ENCODE peak calls at places on chromosome 14, in nine cellular contexts. One of them, this sample, is unnamed.

GRCh38 chr14:60184597-60185555 is 19.7 kb upstream of the DHRS7 start:
- DNase-seq in gastrocnemius medialis: no peak
- DNase-seq in endothelial cell: no peak
- DNase-seq in uterus: no peak
- DNase-seq in CD8-positive, alpha-beta T cell: no peak
- DNase-seq in upper lobe of right lung: no peak
- DNase-seq in heart left ventricle: no peak
- DNase-seq in astrocyte: no peak
- DNase-seq in body of pancreas: no peak
- DNase-seq in this sample: no peak

GRCh38 chr14:104732355-104732804 is 8.4 kb downstream of the ADSS1 start:
- DNase-seq in gastrocnemius medialis: peak; percentile 86
- DNase-seq in CD8-positive, alpha-beta T cell: no peak
- DNase-seq in endothelial cell: no peak
- DNase-seq in astrocyte: no peak
- DNase-seq in upper lobe of right lung: peak; percentile 87
- DNase-seq in body of pancreas: peak; percentile 49
- DNase-seq in uterus: no peak
- DNase-seq in heart left ventricle: peak; percentile 96
- DNase-seq in this sample: peak; percentile 86

GRCh38 chr14:102418169-102418852 is 55.6 kb downstream of the TECPR2 start:
- DNase-seq in astrocyte: no peak
- DNase-seq in endothelial cell: no peak
- DNase-seq in heart left ventricle: no peak
- DNase-seq in upper lobe of right lung: peak; percentile 52
- DNase-seq in body of pancreas: no peak
- DNase-seq in gastrocnemius medialis: no peak
- DNase-seq in uterus: no peak
- DNase-seq in CD8-positive, alpha-beta T cell: no peak
- DNase-seq in this sample: no peak

GRCh38 chr14:105201928-105202513 is 20.9 kb upstream of the NUDT14 start:
- DNase-seq in body of pancreas: no peak
- DNase-seq in uterus: no peak
- DNase-seq in heart left ventricle: no peak
- DNase-seq in astrocyte: no peak
- DNase-seq in gastrocnemius medialis: no peak
- DNase-seq in endothelial cell: no peak
- DNase-seq in CD8-positive, alpha-beta T cell: no peak
- DNase-seq in upper lobe of right lung: no peak
- DNase-seq in this sample: no peak

GRCh38 chr14:105891221-105891602 is 364.8 kb downstream of the TMEM121 start:
- DNase-seq in heart left ventricle: no peak
- DNase-seq in upper lobe of right lung: no peak
- DNase-seq in body of pancreas: no peak
- DNase-seq in uterus: peak; percentile 9
- DNase-seq in CD8-positive, alpha-beta T cell: no peak
- DNase-seq in gastrocnemius medialis: no peak
- DNase-seq in endothelial cell: no peak
- DNase-seq in astrocyte: no peak
- DNase-seq in this sample: no peak

GRCh38 chr14:83816755-83817154 is 1713.2 kb upstream of the FLRT2 start:
- DNase-seq in uterus: no peak
- DNase-seq in heart left ventricle: no peak
- DNase-seq in body of pancreas: no peak
- DNase-seq in gastrocnemius medialis: no peak
- DNase-seq in endothelial cell: no peak
- DNase-seq in CD8-positive, alpha-beta T cell: no peak
- DNase-seq in upper lobe of right lung: no peak
- DNase-seq in astrocyte: no peak
- DNase-seq in this sample: no peak

GRCh38 chr14:22344673-22345072 is 244.4 kb downstream of the DAD1 start:
- DNase-seq in upper lobe of right lung: no peak
- DNase-seq in astrocyte: no peak
- DNase-seq in CD8-positive, alpha-beta T cell: no peak
- DNase-seq in endothelial cell: no peak
- DNase-seq in heart left ventricle: no peak
- DNase-seq in uterus: no peak
- DNase-seq in gastrocnemius medialis: no peak
- DNase-seq in body of pancreas: no peak
- DNase-seq in this sample: no peak

GRCh38 chr14:42047421-42048045 is 440.9 kb downstream of the LRFN5 start:
- DNase-seq in endothelial cell: no peak
- DNase-seq in astrocyte: peak; percentile 22
- DNase-seq in gastrocnemius medialis: no peak
- DNase-seq in body of pancreas: no peak
- DNase-seq in upper lobe of right lung: no peak
- DNase-seq in CD8-positive, alpha-beta T cell: no peak
- DNase-seq in heart left ventricle: no peak
- DNase-seq in uterus: no peak
- DNase-seq in this sample: no peak

GRCh38 chr14:66650491-66650911 is 142.6 kb downstream of the GPHN start:
- DNase-seq in endothelial cell: no peak
- DNase-seq in gastrocnemius medialis: no peak
- DNase-seq in CD8-positive, alpha-beta T cell: no peak
- DNase-seq in astrocyte: no peak
- DNase-seq in heart left ventricle: no peak
- DNase-seq in body of pancreas: no peak
- DNase-seq in upper lobe of right lung: no peak
- DNase-seq in uterus: no peak
- DNase-seq in this sample: no peak

GRCh38 chr14:68824517-68825347 is 31.9 kb upstream of the ZFP36L1 start:
- DNase-seq in astrocyte: no peak
- DNase-seq in gastrocnemius medialis: peak; percentile 33
- DNase-seq in body of pancreas: peak; percentile 89
- DNase-seq in uterus: peak; percentile 86
- DNase-seq in endothelial cell: peak; percentile 84
- DNase-seq in CD8-positive, alpha-beta T cell: no peak
- DNase-seq in upper lobe of right lung: peak; percentile 93
- DNase-seq in heart left ventricle: peak; percentile 89
- DNase-seq in this sample: peak; percentile 83

GRCh38 chr14:29712586-29712985 is 215.1 kb downstream of the PRKD1 start:
- DNase-seq in upper lobe of right lung: no peak
- DNase-seq in endothelial cell: no peak
- DNase-seq in body of pancreas: no peak
- DNase-seq in CD8-positive, alpha-beta T cell: no peak
- DNase-seq in gastrocnemius medialis: no peak
- DNase-seq in astrocyte: no peak
- DNase-seq in uterus: no peak
- DNase-seq in heart left ventricle: no peak
- DNase-seq in this sample: no peak

GRCh38 chr14:57732886-57733285 is 133.0 kb downstream of the SLC35F4 start:
- DNase-seq in heart left ventricle: no peak
- DNase-seq in astrocyte: peak; percentile 67
- DNase-seq in endothelial cell: no peak
- DNase-seq in CD8-positive, alpha-beta T cell: no peak
- DNase-seq in uterus: no peak
- DNase-seq in upper lobe of right lung: no peak
- DNase-seq in body of pancreas: peak; percentile 14
- DNase-seq in gastrocnemius medialis: no peak
- DNase-seq in this sample: no peak

GRCh38 chr14:67571275-67571990 is 28.6 kb downstream of the PIGH start:
- DNase-seq in CD8-positive, alpha-beta T cell: peak; percentile 70
- DNase-seq in body of pancreas: peak; percentile 70
- DNase-seq in uterus: peak; percentile 51
- DNase-seq in gastrocnemius medialis: peak; percentile 25
- DNase-seq in heart left ventricle: peak; percentile 63
- DNase-seq in astrocyte: peak; percentile 23
- DNase-seq in endothelial cell: peak; percentile 74
- DNase-seq in upper lobe of right lung: peak; percentile 81
- DNase-seq in this sample: peak; percentile 71

GRCh38 chr14:73784065-73784987 is 67.3 kb upstream of the PTGR2 start:
- DNase-seq in endothelial cell: no peak
- DNase-seq in CD8-positive, alpha-beta T cell: no peak
- DNase-seq in upper lobe of right lung: no peak
- DNase-seq in uterus: no peak
- DNase-seq in body of pancreas: peak; percentile 82
- DNase-seq in astrocyte: peak; percentile 55
- DNase-seq in gastrocnemius medialis: no peak
- DNase-seq in heart left ventricle: no peak
- DNase-seq in this sample: no peak

GRCh38 chr14:49907186-49907585 is 14.3 kb downstream of the ARF6 start:
- DNase-seq in CD8-positive, alpha-beta T cell: no peak
- DNase-seq in gastrocnemius medialis: no peak
- DNase-seq in upper lobe of right lung: no peak
- DNase-seq in astrocyte: no peak
- DNase-seq in body of pancreas: no peak
- DNase-seq in uterus: no peak
- DNase-seq in heart left ventricle: no peak
- DNase-seq in endothelial cell: no peak
- DNase-seq in this sample: no peak

GRCh38 chr14:103385994-103386491 is 828 bp downstream of the MARK3 start:
- DNase-seq in heart left ventricle: peak; percentile 49
- DNase-seq in upper lobe of right lung: no peak
- DNase-seq in body of pancreas: peak; percentile 43
- DNase-seq in gastrocnemius medialis: no peak
- DNase-seq in astrocyte: no peak
- DNase-seq in CD8-positive, alpha-beta T cell: peak; percentile 29
- DNase-seq in endothelial cell: peak; percentile 16
- DNase-seq in uterus: no peak
- DNase-seq in this sample: no peak

GRCh38 chr14:65044596-65044959 is 57.7 kb downstream of the MAX start:
- DNase-seq in CD8-positive, alpha-beta T cell: no peak
- DNase-seq in astrocyte: no peak
- DNase-seq in body of pancreas: peak; percentile 64
- DNase-seq in heart left ventricle: no peak
- DNase-seq in gastrocnemius medialis: no peak
- DNase-seq in upper lobe of right lung: peak; percentile 77
- DNase-seq in endothelial cell: no peak
- DNase-seq in uterus: no peak
- DNase-seq in this sample: no peak

GRCh38 chr14:39229222-39229543 is 4.5 kb upstream of the MIA2 start:
- DNase-seq in uterus: no peak
- DNase-seq in body of pancreas: no peak
- DNase-seq in heart left ventricle: no peak
- DNase-seq in gastrocnemius medialis: no peak
- DNase-seq in upper lobe of right lung: no peak
- DNase-seq in astrocyte: no peak
- DNase-seq in endothelial cell: no peak
- DNase-seq in CD8-positive, alpha-beta T cell: peak; percentile 51
- DNase-seq in this sample: no peak

GRCh38 chr14:19873178-19873577 is 1.8 kb upstream of the OR4K2 start:
- DNase-seq in astrocyte: no peak
- DNase-seq in heart left ventricle: no peak
- DNase-seq in CD8-positive, alpha-beta T cell: no peak
- DNase-seq in endothelial cell: no peak
- DNase-seq in upper lobe of right lung: no peak
- DNase-seq in body of pancreas: no peak
- DNase-seq in uterus: no peak
- DNase-seq in gastrocnemius medialis: no peak
- DNase-seq in this sample: no peak
- TF ChIP-seq CTCF in astrocyte: no peak
- TF ChIP-seq CTCF in heart left ventricle: no peak
- TF ChIP-seq CTCF in CD8-positive, alpha-beta T cell: no peak
- TF ChIP-seq CTCF in endothelial cell: no peak
- TF ChIP-seq CTCF in upper lobe of right lung: no peak
- TF ChIP-seq CTCF in body of pancreas: no peak
- TF ChIP-seq CTCF in uterus: no peak
- TF ChIP-seq CTCF in gastrocnemius medialis: no peak
- TF ChIP-seq CTCF in this sample: no peak

GRCh38 chr14:75453817-75454434 is 26.1 kb downstream of the JDP2 start:
- DNase-seq in upper lobe of right lung: no peak
- DNase-seq in body of pancreas: no peak
- DNase-seq in gastrocnemius medialis: no peak
- DNase-seq in uterus: no peak
- DNase-seq in heart left ventricle: no peak
- DNase-seq in CD8-positive, alpha-beta T cell: peak; percentile 34
- DNase-seq in astrocyte: no peak
- DNase-seq in endothelial cell: no peak
- DNase-seq in this sample: no peak
- TF ChIP-seq CTCF in upper lobe of right lung: no peak
- TF ChIP-seq CTCF in body of pancreas: no peak
- TF ChIP-seq CTCF in gastrocnemius medialis: no peak
- TF ChIP-seq CTCF in uterus: no peak
- TF ChIP-seq CTCF in heart left ventricle: no peak
- TF ChIP-seq CTCF in CD8-positive, alpha-beta T cell: peak; percentile 21
- TF ChIP-seq CTCF in astrocyte: no peak
- TF ChIP-seq CTCF in endothelial cell: no peak
- TF ChIP-seq CTCF in this sample: no peak

GRCh38 chr14:45819107-45819506 is 566.1 kb upstream of the MIS18BP1 start:
- DNase-seq in CD8-positive, alpha-beta T cell: no peak
- DNase-seq in astrocyte: no peak
- DNase-seq in heart left ventricle: no peak
- DNase-seq in endothelial cell: no peak
- DNase-seq in upper lobe of right lung: no peak
- DNase-seq in body of pancreas: no peak
- DNase-seq in gastrocnemius medialis: no peak
- DNase-seq in uterus: no peak
- DNase-seq in this sample: no peak
- TF ChIP-seq CTCF in CD8-positive, alpha-beta T cell: no peak
- TF ChIP-seq CTCF in astrocyte: no peak
- TF ChIP-seq CTCF in heart left ventricle: no peak
- TF ChIP-seq CTCF in endothelial cell: no peak
- TF ChIP-seq CTCF in upper lobe of right lung: no peak
- TF ChIP-seq CTCF in body of pancreas: no peak
- TF ChIP-seq CTCF in gastrocnemius medialis: no peak
- TF ChIP-seq CTCF in uterus: no peak
- TF ChIP-seq CTCF in this sample: no peak

GRCh38 chr14:95252219-95252618 is 67.5 kb downstream of the CLMN start:
- DNase-seq in heart left ventricle: no peak
- DNase-seq in CD8-positive, alpha-beta T cell: no peak
- DNase-seq in astrocyte: no peak
- DNase-seq in gastrocnemius medialis: no peak
- DNase-seq in body of pancreas: no peak
- DNase-seq in uterus: no peak
- DNase-seq in endothelial cell: no peak
- DNase-seq in upper lobe of right lung: no peak
- DNase-seq in this sample: no peak

GRCh38 chr14:95245334-95245733 is 74.4 kb downstream of the CLMN start:
- DNase-seq in heart left ventricle: no peak
- DNase-seq in upper lobe of right lung: no peak
- DNase-seq in endothelial cell: no peak
- DNase-seq in CD8-positive, alpha-beta T cell: no peak
- DNase-seq in gastrocnemius medialis: no peak
- DNase-seq in body of pancreas: no peak
- DNase-seq in astrocyte: no peak
- DNase-seq in uterus: no peak
- DNase-seq in this sample: no peak

GRCh38 chr14:95250936-95251335 is 68.8 kb downstream of the CLMN start:
- DNase-seq in upper lobe of right lung: no peak
- DNase-seq in heart left ventricle: no peak
- DNase-seq in endothelial cell: no peak
- DNase-seq in gastrocnemius medialis: no peak
- DNase-seq in astrocyte: no peak
- DNase-seq in body of pancreas: no peak
- DNase-seq in CD8-positive, alpha-beta T cell: no peak
- DNase-seq in uterus: no peak
- DNase-seq in this sample: no peak

GRCh38 chr14:95250126-95250824 is 69.4 kb downstream of the CLMN start:
- DNase-seq in body of pancreas: no peak
- DNase-seq in endothelial cell: no peak
- DNase-seq in heart left ventricle: no peak
- DNase-seq in CD8-positive, alpha-beta T cell: no peak
- DNase-seq in uterus: no peak
- DNase-seq in astrocyte: no peak
- DNase-seq in gastrocnemius medialis: no peak
- DNase-seq in upper lobe of right lung: no peak
- DNase-seq in this sample: no peak

DNA sequence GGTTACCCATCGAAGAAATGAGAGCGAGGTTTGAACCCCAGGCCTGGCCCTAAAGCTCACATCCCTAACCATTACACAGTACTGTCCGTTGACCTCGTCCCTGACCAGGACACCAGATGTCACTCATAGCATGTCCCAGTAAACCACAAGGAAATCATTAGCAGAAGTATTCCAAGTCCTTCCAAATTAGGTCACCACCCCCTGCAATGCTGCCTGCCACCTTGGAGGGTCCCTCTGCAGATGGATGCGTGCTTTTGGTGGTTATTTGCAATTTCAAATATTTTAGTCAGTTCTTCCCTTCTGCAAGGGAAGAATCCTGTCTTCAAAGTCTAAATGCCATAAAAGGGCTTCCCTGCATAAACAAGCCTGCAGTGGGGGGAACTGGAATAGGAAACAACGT is 71.3 kb downstream of the CLMN start:
- DNase-seq in uterus: no peak
- DNase-seq in astrocyte: peak; percentile 12
- DNase-seq in upper lobe of right lung: no peak
- DNase-seq in gastrocnemius medialis: no peak
- DNase-seq in body of pancreas: no peak
- DNase-seq in endothelial cell: no peak
- DNase-seq in heart left ventricle: no peak
- DNase-seq in CD8-positive, alpha-beta T cell: no peak
- DNase-seq in this sample: no peak
- TF ChIP-seq CTCF in uterus: no peak
- TF ChIP-seq CTCF in astrocyte: no peak
- TF ChIP-seq CTCF in upper lobe of right lung: no peak
- TF ChIP-seq CTCF in gastrocnemius medialis: no peak
- TF ChIP-seq CTCF in body of pancreas: no peak
- TF ChIP-seq CTCF in endothelial cell: no peak
- TF ChIP-seq CTCF in heart left ventricle: no peak
- TF ChIP-seq CTCF in CD8-positive, alpha-beta T cell: no peak
- TF ChIP-seq CTCF in this sample: no peak